ENCODE peak calls at places on chromosomes 6 and 20, in six cellular contexts. One of them, this sample, is unnamed.
A peak's percentile ranks its signal among the peaks of the same experiment; 100 is the strongest.

GRCh38 chr6:108862479-108863191 is 14.4 kb downstream of the ARMC2 start:
- DNase-seq in GM12891: no peak
- DNase-seq in H1: no peak
- DNase-seq in K562: peak; percentile 59
- DNase-seq in GM12878: no peak
- DNase-seq in HepG2: no peak
- DNase-seq in this sample: no peak

GRCh38 chr6:146582857-146583256 is 15.9 kb upstream of the ADGB start:
- DNase-seq in GM12891: no peak
- DNase-seq in H1: no peak
- DNase-seq in K562: no peak
- DNase-seq in GM12878: no peak
- DNase-seq in HepG2: no peak
- DNase-seq in this sample: no peak

GRCh38 chr6:18277181-18278006 is 13.1 kb upstream of the DEK start:
- DNase-seq in GM12891: no peak
- DNase-seq in H1: no peak
- DNase-seq in K562: no peak
- DNase-seq in GM12878: no peak
- DNase-seq in HepG2: no peak
- DNase-seq in this sample: no peak

GRCh38 chr6:21752054-21752811 is 158.7 kb downstream of the SOX4 start:
- DNase-seq in GM12891: no peak
- DNase-seq in H1: no peak
- DNase-seq in K562: no peak
- DNase-seq in GM12878: no peak
- DNase-seq in HepG2: no peak
- DNase-seq in this sample: no peak

GRCh38 chr20:53582574-53583351 is 10.9 kb downstream of the ZNF217 start:
- DNase-seq in GM12891: no peak
- DNase-seq in H1: no peak
- DNase-seq in K562: no peak
- DNase-seq in GM12878: no peak
- DNase-seq in HepG2: peak; percentile 86
- DNase-seq in this sample: no peak

GRCh38 chr6:7691021-7691420 is 34.9 kb upstream of the BMP6 start:
- DNase-seq in GM12891: no peak
- DNase-seq in H1: no peak
- DNase-seq in K562: no peak
- DNase-seq in GM12878: no peak
- DNase-seq in HepG2: no peak
- DNase-seq in this sample: no peak

GRCh38 chr6:151948007-151948745 is 140.7 kb downstream of the ESR1 start:
- DNase-seq in GM12891: no peak
- DNase-seq in H1: no peak
- DNase-seq in K562: no peak
- DNase-seq in GM12878: no peak
- DNase-seq in HepG2: no peak
- DNase-seq in this sample: no peak

GRCh38 chr6:72219536-72219935 is 333.2 kb downstream of the RIMS1 start:
- DNase-seq in GM12891: no peak
- DNase-seq in H1: no peak
- DNase-seq in K562: no peak
- DNase-seq in GM12878: no peak
- DNase-seq in HepG2: no peak
- DNase-seq in this sample: no peak

GRCh38 chr6:166005846-166006592 is 161.6 kb downstream of the TBXT start:
- DNase-seq in GM12891: no peak
- DNase-seq in H1: no peak
- DNase-seq in K562: no peak
- DNase-seq in GM12878: no peak
- DNase-seq in HepG2: no peak
- DNase-seq in this sample: no peak

GRCh38 chr6:155066371-155066770 is 71.3 kb downstream of the TIAM2 start:
- DNase-seq in GM12891: no peak
- DNase-seq in H1: no peak
- DNase-seq in K562: no peak
- DNase-seq in GM12878: no peak
- DNase-seq in HepG2: no peak
- DNase-seq in this sample: no peak

GRCh38 chr6:29019629-29020028 is 14.5 kb upstream of the ZNF311 start:
- DNase-seq in GM12891: no peak
- DNase-seq in H1: no peak
- DNase-seq in K562: no peak
- DNase-seq in GM12878: no peak
- DNase-seq in HepG2: no peak
- DNase-seq in this sample: no peak

GRCh38 chr6:163745566-163746400 is 331.3 kb downstream of the QKI start:
- DNase-seq in GM12891: no peak
- DNase-seq in H1: peak; percentile 44
- DNase-seq in K562: peak; percentile 30
- DNase-seq in GM12878: no peak
- DNase-seq in HepG2: peak; percentile 56
- DNase-seq in this sample: no peak

GRCh38 chr6:152063170-152063921 is 255.9 kb downstream of the ESR1 start:
- DNase-seq in GM12891: no peak
- DNase-seq in H1: no peak
- DNase-seq in K562: no peak
- DNase-seq in GM12878: no peak
- DNase-seq in HepG2: peak; percentile 23
- DNase-seq in this sample: no peak

GRCh38 chr20:23132293-23132929 is 46.3 kb upstream of the CD93 start:
- DNase-seq in GM12891: no peak
- DNase-seq in H1: no peak
- DNase-seq in K562: peak; percentile 77
- DNase-seq in GM12878: no peak
- DNase-seq in HepG2: no peak
- DNase-seq in this sample: no peak

GRCh38 chr6:134171517-134171916 is 119.1 kb upstream of the SLC2A12 start:
- DNase-seq in GM12891: no peak
- DNase-seq in H1: no peak
- DNase-seq in K562: no peak
- DNase-seq in GM12878: no peak
- DNase-seq in HepG2: no peak
- DNase-seq in this sample: no peak

GRCh38 chr20:54469293-54469692 is 6.1 kb upstream of the DOK5 start:
- DNase-seq in GM12891: no peak
- DNase-seq in H1: no peak
- DNase-seq in K562: no peak
- DNase-seq in GM12878: no peak
- DNase-seq in HepG2: no peak
- DNase-seq in this sample: no peak

GRCh38 chr6:136969930-136970329 is 47.8 kb downstream of the SLC35D3 start:
- DNase-seq in GM12891: no peak
- DNase-seq in H1: no peak
- DNase-seq in K562: no peak
- DNase-seq in GM12878: no peak
- DNase-seq in HepG2: no peak
- DNase-seq in this sample: no peak

GRCh38 chr6:70763754-70764153 is 96.1 kb downstream of the SMAP1 start:
- DNase-seq in GM12891: no peak
- DNase-seq in H1: no peak
- DNase-seq in K562: no peak
- DNase-seq in GM12878: no peak
- DNase-seq in HepG2: no peak
- DNase-seq in this sample: no peak

GRCh38 chr6:159789377-159790148 is at the start of gene TCP1:
- DNase-seq in GM12891: peak; percentile 81
- DNase-seq in H1: peak; percentile 97
- DNase-seq in K562: peak; percentile 100
- DNase-seq in GM12878: peak; percentile 99
- DNase-seq in HepG2: peak; percentile 100
- DNase-seq in this sample: peak; percentile 85
- TF ChIP-seq POLR2A in GM12891: peak; percentile 95
- TF ChIP-seq POLR2A in H1: peak; percentile 77
- TF ChIP-seq POLR2A in K562: peak; percentile 98
- TF ChIP-seq POLR2A in GM12878: peak; percentile 99
- TF ChIP-seq POLR2A in HepG2: peak; percentile 98
- TF ChIP-seq POLR2A in this sample: peak; percentile 99

GRCh38 chr20:63291811-63292210 is 1.2 kb upstream of the COL20A1 start:
- DNase-seq in GM12891: no peak
- DNase-seq in H1: no peak
- DNase-seq in K562: no peak
- DNase-seq in GM12878: no peak
- DNase-seq in HepG2: no peak
- DNase-seq in this sample: no peak

GRCh38 chr20:63292292-63292701 is 689 bp upstream of the COL20A1 start:
- DNase-seq in GM12891: no peak
- DNase-seq in H1: no peak
- DNase-seq in K562: no peak
- DNase-seq in GM12878: no peak
- DNase-seq in HepG2: no peak
- DNase-seq in this sample: no peak

GRCh38 chr20:63293456-63293855 is 470 bp downstream of the COL20A1 start:
- DNase-seq in GM12891: no peak
- DNase-seq in H1: no peak
- DNase-seq in K562: no peak
- DNase-seq in GM12878: no peak
- DNase-seq in HepG2: no peak
- DNase-seq in this sample: no peak

GRCh38 chr20:63293866-63294535 is 1.0 kb downstream of the COL20A1 start:
- DNase-seq in GM12891: no peak
- DNase-seq in H1: no peak
- DNase-seq in K562: no peak
- DNase-seq in GM12878: no peak
- DNase-seq in HepG2: no peak
- DNase-seq in this sample: no peak

GRCh38 chr20:63292904-63293303 is at the start of gene COL20A1:
- DNase-seq in GM12891: no peak
- DNase-seq in H1: no peak
- DNase-seq in K562: no peak
- DNase-seq in GM12878: no peak
- DNase-seq in HepG2: no peak
- DNase-seq in this sample: no peak
- TF ChIP-seq TAF1 in GM12891: no peak
- TF ChIP-seq TAF1 in H1: no peak
- TF ChIP-seq TAF1 in K562: no peak
- TF ChIP-seq TAF1 in GM12878: no peak
- TF ChIP-seq TAF1 in HepG2: no peak
- TF ChIP-seq TAF1 in this sample: no peak

GRCh38 chr6:170584181-170584953 is at the start of gene PDCD2:
- DNase-seq in GM12891: peak; percentile 88
- DNase-seq in H1: peak; percentile 70
- DNase-seq in K562: peak; percentile 98
- DNase-seq in GM12878: peak; percentile 54
- DNase-seq in HepG2: peak; percentile 91
- DNase-seq in this sample: peak; percentile 89
- TF ChIP-seq POLR2A in GM12891: peak; percentile 86
- TF ChIP-seq POLR2A in H1: no peak
- TF ChIP-seq POLR2A in K562: peak; percentile 88
- TF ChIP-seq POLR2A in GM12878: peak; percentile 93
- TF ChIP-seq POLR2A in HepG2: peak; percentile 96
- TF ChIP-seq POLR2A in this sample: peak; percentile 95

DNA sequence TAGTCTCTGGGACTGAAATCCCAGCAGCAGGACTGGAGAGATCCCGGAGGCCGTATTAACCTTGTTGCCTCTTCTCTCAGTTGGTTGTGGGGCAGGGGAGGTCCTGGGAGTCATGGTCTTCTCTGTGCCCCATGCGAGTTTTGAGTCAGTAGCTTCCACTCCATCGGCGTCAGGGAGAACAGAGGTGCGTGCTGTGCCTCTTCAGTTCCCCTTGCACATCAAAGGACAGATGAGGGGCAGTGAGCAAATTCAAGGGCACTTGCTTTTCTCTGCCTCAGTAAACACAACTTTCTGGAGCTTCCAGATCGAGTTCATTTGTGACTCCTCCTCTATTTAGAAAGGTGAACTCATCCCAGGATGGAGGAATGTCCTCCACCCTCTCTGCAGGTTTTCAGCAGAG is 48.6 kb downstream of the MOCS1 start:
- DNase-seq in GM12891: no peak
- DNase-seq in H1: no peak
- DNase-seq in K562: no peak
- DNase-seq in GM12878: no peak
- DNase-seq in HepG2: peak; percentile 22
- DNase-seq in this sample: no peak
- TF ChIP-seq TAF1 in GM12891: no peak
- TF ChIP-seq TAF1 in H1: no peak
- TF ChIP-seq TAF1 in K562: no peak
- TF ChIP-seq TAF1 in GM12878: no peak
- TF ChIP-seq TAF1 in HepG2: no peak
- TF ChIP-seq TAF1 in this sample: no peak